ENCODE peak calls at places on chromosomes 11 and 22, in seven cellular contexts. T is thoracic aorta, F is fibroblast of lung, E is left ventricle myocardium inferior, J is endothelial cell, P is fibroblast of the aortic adventitia, N is H1. G is an unnamed sample.

GRCh38 chr11:10385696-10386095 is 69.4 kb upstream of the AMPD3 start:
- DNase-seq in F (no peak), T (no peak), E (peak), P (no peak), N (no peak), J (no peak), G (no peak)

GRCh38 chr11:24755260-24755839 is 258.5 kb downstream of the LUZP2 start:
- DNase-seq in F (no peak), T (no peak), N (no peak), J (no peak), E (no peak), P (no peak), G (no peak)

GRCh38 chr11:87743002-87743401 is 432.2 kb downstream of the RAB38 start:
- DNase-seq in T (no peak), N (no peak), E (no peak), P (no peak), J (no peak), F (no peak), G (no peak)

GRCh38 chr11:20310596-20311394 is 52.7 kb upstream of the HTATIP2 start:
- DNase-seq in T (no peak), N (no peak), P (no peak), E (no peak), F (no peak), J (no peak), G (no peak)

GRCh38 chr11:88596786-88597185 is 259.2 kb upstream of the CTSC start:
- DNase-seq in T (no peak), F (peak), P (no peak), E (no peak), N (no peak), J (no peak), G (no peak)

GRCh38 chr11:65657426-65657825 is 5.3 kb downstream of the RELA start:
- DNase-seq in F (no peak), E (no peak), T (no peak), P (no peak), J (no peak), N (no peak), G (no peak)

GRCh38 chr22:21632931-21633330 is 371 bp downstream of the CCDC116 start:
- DNase-seq in P (no peak), N (no peak), F (no peak), T (no peak), E (no peak), J (no peak), G (no peak)

GRCh38 chr22:29061773-29062172 is at the start of gene C22orf31:
- DNase-seq in F (peak), T (no peak), E (no peak), N (no peak), P (peak), J (no peak), G (no peak)

GRCh38 chr11:125578783-125579182 is 9.5 kb downstream of the EI24 start:
- DNase-seq in T (no peak), J (no peak), N (no peak), E (no peak), F (no peak), P (no peak), G (no peak)

GRCh38 chr11:75597636-75598035 is 35.6 kb downstream of the SERPINH1 start:
- DNase-seq in P (peak), F (no peak), E (no peak), T (no peak), J (peak), N (no peak), G (no peak)

DNA sequence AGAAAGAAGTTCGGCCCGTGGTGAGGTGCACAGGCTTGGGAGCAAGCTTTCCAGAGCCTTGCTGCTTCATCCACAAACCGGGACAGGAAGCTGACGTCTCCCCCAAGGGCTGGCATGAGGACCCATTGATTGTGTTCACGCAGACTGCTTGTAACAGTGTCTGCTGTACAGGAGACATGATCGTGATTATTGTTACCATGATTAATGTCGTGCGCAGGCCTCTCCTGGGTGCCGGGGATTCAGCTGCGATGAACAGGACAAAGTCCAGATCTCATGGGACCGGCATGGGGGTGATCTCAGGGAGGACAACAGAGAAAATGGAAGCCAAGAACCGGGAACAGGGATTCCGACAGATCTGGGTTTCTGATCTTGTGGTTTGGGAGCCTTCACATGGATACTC is 219.9 kb downstream of the BRD1 start:
- DNase-seq in T (no peak), N (no peak), F (no peak), J (no peak), P (no peak), E (no peak), G (no peak)
- TF ChIP-seq CTCF in T (no peak), N (no peak), F (no peak), J (no peak), P (no peak), E (no peak), G (no peak)

GRCh38 chr11:46237248-46238077 is 40.0 kb upstream of the CREB3L1 start:
- DNase-seq in E (peak), N (peak), P (peak), T (peak), J (peak), F (peak), G (no peak)
- TF ChIP-seq CTCF in E (no peak), N (no peak), P (no peak), T (no peak), J (no peak), F (no peak), G (no peak)

GRCh38 chr11:11635456-11635855 is 13.7 kb upstream of the GALNT18 start:
- DNase-seq in P (no peak), E (no peak), N (no peak), J (no peak), F (no peak), T (no peak), G (no peak)
- TF ChIP-seq CTCF in P (no peak), E (no peak), N (no peak), J (peak), F (no peak), T (no peak), G (no peak)

DNA sequence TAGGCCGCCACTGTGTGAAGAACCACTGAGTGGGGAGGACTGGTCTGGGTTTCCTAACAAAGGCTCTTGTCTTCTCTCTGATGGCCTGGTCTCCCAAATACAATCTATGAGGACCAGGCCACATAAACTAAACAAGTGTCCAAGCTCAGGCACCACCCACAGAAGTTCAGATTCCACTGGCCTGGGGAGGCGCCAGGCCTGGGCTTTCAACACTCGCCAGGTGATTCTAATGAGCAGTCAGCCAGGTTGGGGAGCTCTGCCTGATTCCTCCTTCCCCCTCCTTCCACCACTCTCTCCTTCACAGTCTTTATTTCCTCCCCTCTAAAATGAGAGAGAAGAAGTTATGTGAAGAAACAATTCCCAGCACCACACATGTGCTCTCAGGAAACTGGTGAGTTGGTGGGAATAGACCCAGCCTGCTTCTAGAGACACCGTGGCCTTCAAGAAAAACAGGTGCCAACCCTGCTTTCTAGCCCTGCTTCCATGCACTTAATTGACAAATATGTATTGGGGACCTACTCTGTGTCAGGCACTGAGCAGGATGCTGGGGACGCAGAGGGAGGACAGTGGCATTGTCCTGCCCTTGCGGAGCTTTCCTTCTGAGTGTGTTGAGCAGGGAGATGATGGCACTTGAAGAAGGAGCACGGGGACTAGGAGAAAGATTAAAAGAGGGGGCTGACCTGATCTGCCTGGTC is 242.5 kb downstream of the TENM4 start:
- DNase-seq in T (no peak), J (no peak), P (no peak), N (no peak), E (no peak), F (no peak), G (no peak)
- TF ChIP-seq CTCF in T (no peak), J (no peak), P (no peak), N (no peak), E (no peak), F (no peak), G (no peak)

G was measured in progenitor cell of endocrine pancreas.